ENCODE peak calls at places on chromosomes 3 and 15, in seven cellular contexts. K, O, W, B, Q, N and E are unnamed samples.

GRCh38 chr3:27914199-27914598 is 192.1 kb upstream of the EOMES start:
- DNase-seq in W (no peak), Q (no peak), B (peak; percentile 3), O (no peak), N (no peak), K (no peak), E (no peak)

GRCh38 chr3:95911767-95912166 is 902.6 kb upstream of the EPHA6 start:
- DNase-seq in W (no peak), N (no peak), O (no peak), B (no peak), Q (no peak), K (no peak), E (no peak)

GRCh38 chr15:99059010-99059981 is 45.6 kb upstream of the SYNM start:
- DNase-seq in N (peak; percentile 53), K (peak; percentile 26), W (peak; percentile 77), B (peak; percentile 94), O (peak; percentile 50), Q (peak; percentile 89), E (peak; percentile 87)

GRCh38 chr3:183122257-183122932 is 23.1 kb upstream of the MCCC1 start:
- DNase-seq in N (no peak), K (peak; percentile 7), Q (peak; percentile 62), O (no peak), W (no peak), B (peak; percentile 61), E (peak; percentile 74)

GRCh38 chr15:35741881-35742280 is 195.9 kb upstream of the DPH6 start:
- DNase-seq in K (no peak), O (no peak), Q (no peak), B (no peak), N (no peak), W (no peak), E (peak; percentile 37)

GRCh38 chr3:185717121-185717520 is 107.7 kb downstream of the IGF2BP2 start:
- DNase-seq in K (no peak), O (no peak), B (peak; percentile 87), Q (no peak), W (no peak), N (no peak), E (peak; percentile 93)

GRCh38 chr3:15299036-15299435 is 33.4 kb downstream of the SH3BP5 start:
- DNase-seq in K (no peak), O (no peak), Q (no peak), B (no peak), W (no peak), N (no peak), E (no peak)

GRCh38 chr15:71301958-71302621 is 186.8 kb downstream of the THSD4 start:
- DNase-seq in W (no peak), Q (no peak), O (no peak), N (no peak), K (no peak), B (no peak), E (peak; percentile 23)

GRCh38 chr3:100517276-100517675 is 24.9 kb downstream of the TMEM45A start:
- DNase-seq in Q (no peak), N (no peak), K (no peak), W (no peak), B (no peak), O (no peak), E (no peak)

GRCh38 chr15:71599404-71600225 is 210.7 kb upstream of the NR2E3 start:
- DNase-seq in W (no peak), Q (no peak), B (no peak), N (no peak), O (no peak), K (no peak), E (no peak)

GRCh38 chr15:57220220-57220619 is 156.1 kb upstream of the CGNL1 start:
- DNase-seq in O (no peak), W (no peak), N (no peak), K (no peak), B (peak; percentile 84), Q (no peak), E (peak; percentile 85)

GRCh38 chr3:66469220-66469640 is 31.6 kb downstream of the LRIG1 start:
- DNase-seq in B (no peak), W (no peak), N (no peak), Q (peak; percentile 53), K (no peak), O (no peak), E (peak; percentile 82)